ENCODE peak calls at places on chromosomes 2 and 18, in six cellular contexts. N is GM23248, B is GM03348, W is NCI-H69, Q is DMS79, A is NCI-H510A. R is an unnamed sample.

GRCh38 chr2:180012523-180012922 is 5.4 kb upstream of the CWC22 start:
- DNase-seq in N (peak), B (peak), W (no peak), Q (no peak), A (no peak), R (peak)

GRCh38 chr2:104939570-104940235 is 85.8 kb downstream of the POU3F3 start:
- DNase-seq in N (no peak), B (no peak), W (no peak), Q (no peak), A (no peak), R (peak)

GRCh38 chr2:229610359-229610758 is 104.0 kb downstream of the DNER start:
- DNase-seq in N (no peak), B (no peak), W (no peak), Q (no peak), A (no peak), R (no peak)

GRCh38 chr2:161847910-161848309 is 223.7 kb downstream of the SLC4A10 start:
- DNase-seq in N (no peak), B (no peak), W (no peak), Q (no peak), A (no peak), R (no peak)

GRCh38 chr2:152162141-152162540 is 13.4 kb downstream of the STAM2 start:
- DNase-seq in N (no peak), B (no peak), W (no peak), Q (no peak), A (no peak), R (no peak)

GRCh38 chr2:95014126-95014708 is 11.3 kb upstream of the MAL start:
- DNase-seq in N (no peak), B (no peak), W (no peak), Q (no peak), A (no peak), R (no peak)

GRCh38 chr18:78685250-78685979 is 294.2 kb upstream of the SALL3 start:
- DNase-seq in N (no peak), B (no peak), W (no peak), Q (no peak), A (no peak), R (no peak)

GRCh38 chr2:135944625-135945024 is 40.8 kb downstream of the DARS1 start:
- DNase-seq in N (no peak), B (no peak), W (no peak), Q (no peak), A (no peak), R (no peak)

GRCh38 chr2:105683145-105683544 is 61.6 kb upstream of the NCK2 start:
- DNase-seq in N (no peak), B (no peak), W (no peak), Q (no peak), A (no peak), R (no peak)

GRCh38 chr2:112848833-112849232 is 12.3 kb upstream of the IL1B start:
- DNase-seq in N (no peak), B (no peak), W (peak), Q (no peak), A (no peak), R (no peak)

GRCh38 chr18:35513181-35513932 is 15.6 kb upstream of the INO80C start:
- DNase-seq in N (peak), B (peak), W (peak), Q (no peak), A (no peak), R (no peak)

GRCh38 chr2:112150851-112151250 is 12.7 kb downstream of the FBLN7 start:
- DNase-seq in N (no peak), B (no peak), W (no peak), Q (no peak), A (no peak), R (no peak)

GRCh38 chr2:177746358-177746757 is 326.2 kb downstream of the PDE11A start:
- DNase-seq in N (no peak), B (no peak), W (no peak), Q (no peak), A (no peak), R (no peak)

GRCh38 chr2:222355860-222356259 is 57.1 kb upstream of the PAX3 start:
- DNase-seq in N (no peak), B (no peak), W (no peak), Q (no peak), A (no peak), R (no peak)

GRCh38 chr2:178860551-178860950 is 53.3 kb upstream of the TTN start:
- DNase-seq in N (no peak), B (peak), W (peak), Q (no peak), A (no peak), R (no peak)

GRCh38 chr2:172829229-172829628 is 93.6 kb downstream of the RAPGEF4 start:
- DNase-seq in N (peak), B (peak), W (no peak), Q (no peak), A (no peak), R (no peak)

GRCh38 chr2:144607899-144608477 is 88.1 kb upstream of the ZEB2 start:
- DNase-seq in N (peak), B (peak), W (no peak), Q (no peak), A (no peak), R (no peak)

GRCh38 chr2:232455426-232456255 is at the start of gene ALPI:
- DNase-seq in N (no peak), B (no peak), W (no peak), Q (no peak), A (no peak), R (no peak)

GRCh38 chr2:214135966-214136365 is 274.9 kb upstream of the VWC2L start:
- DNase-seq in N (peak), B (no peak), W (no peak), Q (no peak), A (no peak), R (no peak)

GRCh38 chr2:182522930-182523541 is 96.2 kb upstream of the PDE1A start:
- DNase-seq in N (peak), B (no peak), W (peak), Q (no peak), A (no peak), R (no peak)

GRCh38 chr2:9800975-9801723 is 42.1 kb upstream of the TAF1B start:
- DNase-seq in N (peak), B (peak), W (no peak), Q (no peak), A (no peak), R (no peak)

GRCh38 chr2:240291337-240291751 is 144.1 kb upstream of the GPC1 start:
- DNase-seq in N (no peak), B (no peak), W (no peak), Q (no peak), A (no peak), R (no peak)

GRCh38 chr2:136665741-136666140 is 99.6 kb upstream of the THSD7B start:
- DNase-seq in N (no peak), B (no peak), W (no peak), Q (no peak), A (no peak), R (no peak)

GRCh38 chr2:173149491-173149890 is 73.8 kb downstream of the MAP3K20 start:
- DNase-seq in N (no peak), B (no peak), W (no peak), Q (no peak), A (no peak), R (no peak)

GRCh38 chr2:164840458-164840929 is 1.1 kb downstream of the COBLL1 start:
- DNase-seq in N (peak), B (peak), W (no peak), Q (no peak), A (peak), R (peak)

GRCh38 chr2:239749272-239749873 is 275.8 kb downstream of the NDUFA10 start:
- DNase-seq in N (no peak), B (no peak), W (no peak), Q (no peak), A (no peak), R (no peak)

GRCh38 chr2:80073134-80073561 is 231.4 kb downstream of the LRRTM1 start:
- DNase-seq in N (peak), B (peak), W (peak), Q (peak), A (peak), R (peak)

GRCh38 chr2:233817995-233818638 is 36.2 kb downstream of the HJURP start:
- DNase-seq in N (no peak), B (no peak), W (no peak), Q (no peak), A (no peak), R (no peak)

GRCh38 chr2:101238930-101239759 is 13.5 kb upstream of the CNOT11 start:
- DNase-seq in N (no peak), B (no peak), W (peak), Q (no peak), A (no peak), R (peak)

GRCh38 chr2:86221066-86221684 is 21.9 kb downstream of the MRPL35 start:
- DNase-seq in N (peak), B (peak), W (peak), Q (no peak), A (no peak), R (peak)

GRCh38 chr18:1522249-1522615 is 617.6 kb downstream of the ADCYAP1 start:
- DNase-seq in N (no peak), B (no peak), W (no peak), Q (no peak), A (no peak), R (no peak)

GRCh38 chr2:10211822-10212438 is 89.4 kb downstream of the RRM2 start:
- DNase-seq in N (no peak), B (no peak), W (peak), Q (no peak), A (no peak), R (no peak)

R was measured in DMS53.